ENCODE peak calls at places on chromosomes 12 and 14, in seven cellular contexts. L is IMR-90, K is mesenchymal stem cell, D is neuronal stem cell, J is mesendoderm, F is H9, Q is H1. E is an unnamed sample.

GRCh38 chr14:97977711-97978261 is 1180.6 kb downstream of the VRK1 start:
- DNase-seq in F (peak), K (no peak), D (no peak), L (no peak), J (no peak), Q (no peak), E (no peak)

GRCh38 chr14:56133547-56133946 is 15.3 kb downstream of the PELI2 start:
- DNase-seq in Q (no peak), J (peak), F (peak), D (no peak), L (no peak), K (no peak), E (no peak)

GRCh38 chr12:68406134-68406576 is 74.0 kb upstream of the MDM1 start:
- DNase-seq in Q (no peak), K (peak), F (peak), D (no peak), J (peak), L (peak), E (no peak)

GRCh38 chr12:56631790-56632700 is 1.9 kb upstream of the BAZ2A start:
- DNase-seq in J (peak), Q (no peak), L (peak), F (peak), D (no peak), K (peak), E (peak)

GRCh38 chr14:26174395-26174794 is 423.4 kb downstream of the NOVA1 start:
- DNase-seq in L (no peak), F (no peak), K (no peak), J (no peak), Q (no peak), D (no peak), E (no peak)

GRCh38 chr14:70094106-70094505 is 94.6 kb downstream of the SLC8A3 start:
- DNase-seq in J (no peak), K (no peak), Q (no peak), D (no peak), L (no peak), F (no peak), E (no peak)

GRCh38 chr12:30610718-30611117 is 85.0 kb downstream of the IPO8 start:
- DNase-seq in K (no peak), J (peak), D (no peak), F (no peak), L (no peak), Q (no peak), E (no peak)

GRCh38 chr14:55053018-55053417 is 1.6 kb downstream of the MAPK1IP1L start:
- DNase-seq in D (no peak), L (no peak), Q (no peak), K (no peak), J (no peak), F (no peak), E (no peak)

GRCh38 chr12:124509300-124509675 is 58.1 kb downstream of the NCOR2 start:
- DNase-seq in K (no peak), F (no peak), L (no peak), J (no peak), D (no peak), Q (no peak), E (no peak)

GRCh38 chr12:132551271-132552120 is 58.9 kb downstream of the LRCOL1 start:
- DNase-seq in J (no peak), F (no peak), L (no peak), Q (no peak), K (no peak), D (no peak), E (no peak)

GRCh38 chr14:104423715-104424405 is 155.7 kb upstream of the C14orf180 start:
- DNase-seq in Q (no peak), D (no peak), L (no peak), K (no peak), J (no peak), F (no peak), E (no peak)

GRCh38 chr14:84397621-84398020 is 1132.3 kb upstream of the FLRT2 start:
- DNase-seq in D (no peak), L (no peak), J (no peak), Q (no peak), K (no peak), F (no peak), E (no peak)

DNA sequence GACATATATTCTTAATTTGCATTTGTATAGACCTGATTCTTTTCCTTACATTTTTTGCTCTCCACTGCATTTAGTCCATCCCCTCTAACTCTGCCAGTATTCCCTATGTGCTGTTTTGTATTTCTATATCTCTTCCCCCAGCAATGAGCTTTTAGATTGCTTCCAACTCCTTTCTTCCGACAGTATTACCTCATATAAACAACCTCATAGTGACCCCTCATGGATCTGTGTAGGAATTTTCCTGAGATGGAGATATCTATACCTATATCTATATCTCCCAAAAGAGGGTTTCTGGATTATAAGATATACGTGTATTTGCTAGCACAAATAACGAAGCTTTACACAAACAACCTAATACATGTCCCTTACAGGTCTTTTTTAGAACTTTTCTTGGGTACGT is 161.9 kb downstream of the CRADD start:
- DNase-seq in J (no peak), F (no peak), D (no peak), Q (no peak), L (peak), K (peak), E (no peak)
- H2AK5ac ChIP-seq in J (no peak), F (no peak), D (no peak), Q (no peak), L (no peak), K (no peak), E (no peak)

DNA sequence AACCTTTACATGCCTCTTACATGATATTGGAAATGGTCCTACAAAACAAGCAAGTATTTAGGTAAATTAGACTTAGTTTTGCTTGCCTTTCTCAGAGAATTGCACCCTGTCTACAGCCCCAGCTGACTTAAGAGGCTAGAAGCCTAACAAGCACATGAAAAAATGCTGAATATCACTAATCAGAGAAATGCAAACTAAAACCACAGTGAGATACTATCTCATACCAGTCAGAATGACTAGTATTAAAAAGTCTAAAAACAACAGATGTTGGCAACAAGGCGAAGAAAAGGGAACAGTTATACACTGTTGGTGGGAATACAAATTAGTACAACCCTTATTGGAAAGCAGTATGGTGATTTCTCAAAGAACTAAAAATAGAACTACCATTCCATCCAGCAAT is 103.8 kb downstream of the EGLN3 start:
- DNase-seq in F (no peak), L (no peak), K (no peak), J (no peak), Q (no peak), D (no peak), E (peak)
- H3K4ac ChIP-seq in F (no peak), L (no peak), K (no peak), J (no peak), Q (no peak), D (no peak), E (no peak)

GRCh38 chr14:100748403-100748802 is 21.7 kb downstream of the DLK1 start:
- DNase-seq in Q (no peak), K (no peak), F (peak), J (no peak), D (no peak), L (no peak), E (no peak)
- H3K18ac ChIP-seq in Q (no peak), K (no peak), F (no peak), J (no peak), D (peak), L (no peak), E (no peak)

DNA sequence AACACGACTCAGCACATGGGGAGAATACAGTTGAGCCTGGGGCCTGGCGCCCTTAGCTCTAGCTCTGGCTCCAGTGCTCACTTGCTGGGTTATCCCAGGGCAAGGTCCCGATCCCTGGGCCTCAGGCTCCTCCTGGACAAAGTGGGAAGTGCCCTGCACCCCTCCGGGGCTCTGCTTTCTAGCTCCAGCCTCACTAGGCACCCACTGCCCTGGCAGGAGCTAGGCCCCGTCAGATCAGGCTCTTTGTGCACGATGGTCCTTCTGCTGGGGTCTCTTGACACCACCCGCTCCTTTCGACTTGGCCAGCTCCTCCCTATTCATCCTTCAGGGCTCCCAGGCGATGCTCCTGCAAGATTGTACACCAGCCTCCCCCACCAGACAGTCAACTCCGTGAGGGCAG is 23.4 kb downstream of the NCKAP5L start:
- DNase-seq in D (no peak), L (no peak), F (no peak), J (no peak), Q (no peak), K (no peak), E (no peak)
- H2AK5ac ChIP-seq in D (no peak), L (no peak), F (no peak), J (no peak), Q (no peak), K (no peak), E (no peak)

GRCh38 chr12:122182887-122183587 is at the start of gene LRRC43:
- DNase-seq in J (peak), D (peak), Q (no peak), L (no peak), K (peak), F (peak), E (peak)

GRCh38 chr12:122184522-122184921 is 1.6 kb downstream of the LRRC43 start:
- DNase-seq in J (no peak), Q (no peak), K (no peak), F (no peak), D (no peak), L (no peak), E (no peak)

GRCh38 chr12:122185079-122185478 is 2.2 kb downstream of the LRRC43 start:
- DNase-seq in F (no peak), Q (no peak), K (no peak), J (no peak), L (no peak), D (no peak), E (no peak)

GRCh38 chr12:122185494-122186082 is 2.7 kb downstream of the LRRC43 start:
- DNase-seq in K (no peak), F (no peak), D (no peak), J (no peak), Q (no peak), L (no peak), E (no peak)

DNA sequence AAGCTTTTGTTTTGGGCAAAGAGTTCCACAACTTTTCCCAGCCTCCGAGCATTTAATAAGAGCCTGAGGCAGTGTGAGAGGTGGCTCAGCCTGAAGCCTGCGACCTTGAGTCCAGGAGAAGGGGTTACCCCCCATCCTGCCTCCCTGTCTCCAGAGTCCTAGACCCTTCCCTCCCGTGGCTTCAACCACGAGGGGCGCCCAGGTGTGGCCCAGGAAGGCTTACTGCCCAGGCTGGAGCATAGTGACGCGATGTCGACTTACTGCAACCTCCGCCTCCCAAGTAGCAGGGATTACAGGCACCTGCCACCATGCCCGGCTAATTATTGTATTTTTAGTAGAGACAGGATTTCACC is 641 bp downstream of the LRRC43 start:
- DNase-seq in D (no peak), F (no peak), L (no peak), Q (no peak), K (no peak), J (no peak), E (no peak)
- H3K4ac ChIP-seq in D (no peak), F (no peak), L (no peak), Q (no peak), K (no peak), J (no peak), E (no peak)

GRCh38 chr14:102870246-102870645 is 52.2 kb upstream of the AMN start:
- DNase-seq in D (no peak), K (no peak), L (no peak), J (no peak), F (no peak), Q (no peak), E (no peak)
- H3K18ac ChIP-seq in D (no peak), K (no peak), L (no peak), J (no peak), F (no peak), Q (no peak), E (no peak)

GRCh38 chr14:53883739-53884138 is 72.9 kb downstream of the BMP4 start:
- DNase-seq in Q (no peak), K (no peak), J (no peak), L (no peak), F (no peak), D (no peak), E (peak)
- H2AK5ac ChIP-seq in Q (no peak), K (no peak), J (no peak), L (peak), F (no peak), D (no peak), E (no peak)